ENCODE peak calls at places on chromosomes 13 and 19, in four cellular contexts. Y, P, S and D are unnamed samples.

GRCh38 chr13:71524245-71525002 is 342.6 kb downstream of the DACH1 start:
- DNase-seq in Y (no peak), P (no peak), S (no peak), D (no peak)

GRCh38 chr13:51894239-51894638 is 32.5 kb downstream of the CCDC70 start:
- DNase-seq in Y (peak), P (no peak), S (peak), D (no peak)

GRCh38 chr13:60788156-60788829 is 391.3 kb downstream of the TDRD3 start:
- DNase-seq in Y (peak), P (no peak), S (peak), D (no peak)

GRCh38 chr13:113098163-113098732 is 7.3 kb upstream of the F7 start:
- DNase-seq in Y (no peak), P (no peak), S (peak), D (no peak)

GRCh38 chr13:60620611-60621395 is 223.8 kb downstream of the TDRD3 start:
- DNase-seq in Y (no peak), P (no peak), S (no peak), D (no peak)

GRCh38 chr19:30719189-30719990 is 347.2 kb downstream of the ZNF536 start:
- DNase-seq in Y (peak), P (no peak), S (peak), D (peak)

GRCh38 chr13:26412961-26413716 is 144.3 kb upstream of the WASF3 start:
- DNase-seq in Y (no peak), P (no peak), S (no peak), D (no peak)

GRCh38 chr13:100630564-100630963 is 42.0 kb upstream of the GGACT start:
- DNase-seq in Y (no peak), P (no peak), S (peak), D (peak)

GRCh38 chr19:2168619-2169424 is 5.1 kb downstream of the DOT1L start:
- DNase-seq in Y (peak), P (peak), S (peak), D (peak)

GRCh38 chr13:113759525-113760137 is 605 bp downstream of the TMEM255B start:
- DNase-seq in Y (no peak), P (no peak), S (peak), D (peak)

GRCh38 chr13:30692108-30692507 is 43.2 kb upstream of the ALOX5AP start:
- DNase-seq in Y (no peak), P (no peak), S (no peak), D (no peak)

GRCh38 chr19:29658221-29658991 is 6.9 kb upstream of the PLEKHF1 start:
- DNase-seq in Y (no peak), P (no peak), S (no peak), D (no peak)

GRCh38 chr13:99657848-99658265 is 156.6 kb downstream of the TM9SF2 start:
- DNase-seq in Y (no peak), P (peak), S (peak), D (peak)

GRCh38 chr13:51453959-51454703 is 1.3 kb upstream of the INTS6 start:
- DNase-seq in Y (peak), P (peak), S (no peak), D (no peak)

GRCh38 chr13:47250141-47250540 is 353.3 kb upstream of the HTR2A start:
- DNase-seq in Y (peak), P (no peak), S (no peak), D (no peak)

GRCh38 chr19:55257461-55258411 is 1.1 kb downstream of the PPP6R1 start:
- DNase-seq in Y (peak), P (no peak), S (peak), D (no peak)

GRCh38 chr13:71290963-71291937 is 575.8 kb downstream of the DACH1 start:
- DNase-seq in Y (peak), P (no peak), S (no peak), D (peak)

GRCh38 chr13:68506888-68507551 is 1276.9 kb upstream of the PCDH9 start:
- DNase-seq in Y (no peak), P (no peak), S (no peak), D (no peak)

GRCh38 chr19:3969435-3970312 is 1.2 kb downstream of the DAPK3 start:
- DNase-seq in Y (peak), P (no peak), S (peak), D (no peak)